ENCODE peak calls at places on chromosomes 12 and 14, in four cellular contexts. D, P, L and Q are unnamed samples. For H3K4me1, the result is how much of the 10 kb centered on the place peaks cover.

GRCh38 chr14:20622816-20623291 is 18.6 kb downstream of the OR6S1 start:
- DNase-seq in D (no peak), P (no peak), L (no peak), Q (peak)

GRCh38 chr14:66563731-66564130 is 55.8 kb downstream of the GPHN start:
- DNase-seq in D (no peak), P (no peak), L (no peak), Q (no peak)

GRCh38 chr14:33657478-33657877 is 293.4 kb downstream of the EGLN3 start:
- DNase-seq in D (no peak), P (no peak), L (no peak), Q (no peak)

GRCh38 chr14:73888460-73888725 is 1.7 kb downstream of the ZNF410 start:
- DNase-seq in D (no peak), P (no peak), L (no peak), Q (no peak)

GRCh38 chr12:23771230-23771949 is 178.1 kb downstream of the SOX5 start:
- DNase-seq in D (no peak), P (peak), L (peak), Q (no peak)

GRCh38 chr12:14257303-14257733 is 108.2 kb upstream of the ATF7IP start:
- DNase-seq in D (no peak), P (no peak), L (no peak), Q (no peak)

GRCh38 chr14:69354383-69355154 is 43.5 kb downstream of the ERH start:
- DNase-seq in D (peak), P (no peak), L (no peak), Q (no peak)

GRCh38 chr14:76929927-76930326 is 98.6 kb downstream of the IRF2BPL start:
- DNase-seq in D (no peak), P (peak), L (peak), Q (no peak)

GRCh38 chr12:630656-631632 is 32.3 kb downstream of the NINJ2 start:
- DNase-seq in D (peak), P (peak), L (peak), Q (peak)

GRCh38 chr12:80864046-80864735 is 73.5 kb downstream of the LIN7A start:
- DNase-seq in D (no peak), P (no peak), L (no peak), Q (no peak)

GRCh38 chr14:31265701-31266398 is 58.3 kb upstream of the HECTD1 start:
- DNase-seq in D (no peak), P (no peak), L (no peak), Q (no peak)

GRCh38 chr12:47980779-47981495 is 17.5 kb downstream of the TMEM106C start:
- DNase-seq in D (no peak), P (no peak), L (no peak), Q (no peak)

GRCh38 chr12:115511971-115512370 is 765.5 kb downstream of the MED13L start:
- DNase-seq in D (no peak), P (no peak), L (no peak), Q (no peak)

GRCh38 chr14:106586098-106586704 is 1059.8 kb downstream of the TMEM121 start:
- DNase-seq in D (no peak), P (no peak), L (no peak), Q (no peak)

GRCh38 chr14:38255673-38256357 is at the start of gene CLEC14A:
- DNase-seq in D (peak), P (peak), L (peak), Q (no peak)

GRCh38 chr14:97644365-97644764 is 847.2 kb downstream of the VRK1 start:
- DNase-seq in D (no peak), P (no peak), L (no peak), Q (no peak)

GRCh38 chr12:84913151-84913550 is 552 bp upstream of the SLC6A15 start:
- DNase-seq in D (no peak), P (no peak), L (no peak), Q (no peak)

GRCh38 chr14:106174206-106174605 is 647.8 kb downstream of the TMEM121 start:
- DNase-seq in D (no peak), P (no peak), L (no peak), Q (peak)

GRCh38 chr12:122227341-122227740 is 1.5 kb upstream of the DIABLO start:
- DNase-seq in D (no peak), P (no peak), L (no peak), Q (peak)

GRCh38 chr12:2183556-2184541 is 131.1 kb downstream of the CACNA1C start:
- DNase-seq in D (no peak), P (no peak), L (no peak), Q (no peak)

GRCh38 chr14:23376477-23377200 is at the start of gene CMTM5:
- DNase-seq in D (peak), P (peak), L (no peak), Q (no peak)

GRCh38 chr12:23139026-23139425 is 514.1 kb downstream of the ETNK1 start:
- DNase-seq in D (no peak), P (no peak), L (no peak), Q (no peak)

GRCh38 chr14:33782923-33783322 is 168.0 kb downstream of the EGLN3 start:
- DNase-seq in D (no peak), P (no peak), L (no peak), Q (no peak)

GRCh38 chr12:106288510-106289195 is 13.9 kb upstream of the TCP11L2 start:
- DNase-seq in D (no peak), P (no peak), L (no peak), Q (no peak)

GRCh38 chr14:100294963-100295330 is 11.3 kb downstream of the SLC25A29 start:
- DNase-seq in D (no peak), P (peak), L (peak), Q (no peak)

GRCh38 chr14:72685456-72685855 is 208.4 kb downstream of the DPF3 start:
- DNase-seq in D (no peak), P (no peak), L (no peak), Q (no peak)

GRCh38 chr12:80156306-80156705 is 57.0 kb downstream of the OTOGL start:
- DNase-seq in D (no peak), P (no peak), L (no peak), Q (no peak)

GRCh38 chr14:57692671-57693070 is 173.2 kb downstream of the SLC35F4 start:
- DNase-seq in D (no peak), P (no peak), L (no peak), Q (no peak)

GRCh38 chr14:67738740-67739504 is 37.2 kb downstream of the RDH12 start:
- DNase-seq in D (peak), P (peak), L (peak), Q (no peak)

GRCh38 chr12:12927211-12928079 is 24.5 kb downstream of the GPRC5D start:
- DNase-seq in D (peak), P (peak), L (peak), Q (peak)

GRCh38 chr12:115337693-115338543 is 653.9 kb upstream of the TBX3 start:
- DNase-seq in D (no peak), P (peak), L (peak), Q (no peak)

GRCh38 chr12:116136340-116136739 is 141.2 kb downstream of the MED13L start:
- DNase-seq in D (no peak), P (no peak), L (no peak), Q (no peak)

GRCh38 chr14:66099931-66100330 is 386.2 kb upstream of the CCDC196 start:
- DNase-seq in D (no peak), P (no peak), L (no peak), Q (no peak)

GRCh38 chr14:69554500-69554899 is 20.2 kb downstream of the CCDC177 start:
- DNase-seq in D (no peak), P (no peak), L (no peak), Q (no peak)

GRCh38 chr12:132410849-132411248 is 79.1 kb upstream of the FBRSL1 start:
- DNase-seq in D (no peak), P (no peak), L (no peak), Q (peak)

GRCh38 chr14:45112886-45113772 is 21.2 kb downstream of the FKBP3 start:
- DNase-seq in D (no peak), P (no peak), L (no peak), Q (no peak)

GRCh38 chr14:38262844-38263243 is 7.0 kb upstream of the CLEC14A start:
- DNase-seq in D (no peak), P (no peak), L (no peak), Q (no peak)

DNA sequence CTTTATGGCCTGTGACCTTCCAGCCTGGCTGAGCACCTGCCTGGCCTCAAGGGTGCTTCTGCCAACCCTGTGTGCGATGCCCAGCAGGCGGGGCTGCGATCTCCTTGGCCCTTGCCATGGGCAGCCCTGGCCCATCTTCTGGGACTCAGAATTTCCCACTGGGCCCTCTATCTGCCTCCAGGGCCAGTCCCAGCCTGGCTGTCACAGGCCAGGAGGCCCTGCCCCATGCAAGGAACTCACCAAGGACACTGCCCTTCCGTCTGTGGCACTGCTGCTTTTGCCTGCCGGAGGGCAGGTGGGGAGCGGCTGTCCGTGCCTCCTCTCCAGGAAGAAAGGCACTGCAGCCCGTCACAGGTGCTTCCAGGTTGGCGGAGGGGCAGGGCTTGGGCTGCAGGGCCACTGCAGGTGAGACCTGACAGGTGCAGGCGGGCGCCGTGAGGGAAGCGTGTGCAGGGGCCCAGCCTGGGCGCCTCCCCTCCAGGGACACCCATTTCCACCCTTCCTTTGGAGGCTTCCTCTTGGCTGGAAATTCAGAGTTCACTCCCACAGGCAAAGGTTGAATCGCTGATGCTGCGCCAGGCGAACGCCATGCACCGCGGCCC is 177.8 kb downstream of the KIF26A start:
- DNase-seq in D (peak), P (no peak), L (no peak), Q (peak)
- TF ChIP-seq POLR2A in D (no peak), P (no peak), L (no peak), Q (no peak)

DNA sequence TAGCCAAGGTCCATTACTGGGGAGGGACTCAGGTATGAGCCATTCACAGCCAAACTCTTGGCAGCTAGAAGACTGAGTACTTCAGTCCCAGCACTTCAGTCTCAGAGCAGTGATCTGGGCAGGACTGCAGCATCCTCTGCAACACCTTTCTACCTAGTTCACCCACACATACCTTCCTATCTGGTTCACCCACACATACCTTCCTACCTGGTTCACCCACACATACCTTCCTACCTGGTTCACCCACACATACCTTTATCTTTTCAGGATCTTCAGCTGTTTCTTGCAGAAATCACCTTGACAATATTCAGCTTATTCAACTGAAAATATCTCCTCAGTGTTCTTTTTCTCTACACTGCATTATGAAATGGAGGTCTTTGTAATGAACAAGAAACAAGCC is 101.3 kb downstream of the SRGAP1 start:
- DNase-seq in D (no peak), P (no peak), L (no peak), Q (no peak)
- H3K4me1 ChIP-seq in D (under half), P (under half), L (under half), Q (under half)

DNA sequence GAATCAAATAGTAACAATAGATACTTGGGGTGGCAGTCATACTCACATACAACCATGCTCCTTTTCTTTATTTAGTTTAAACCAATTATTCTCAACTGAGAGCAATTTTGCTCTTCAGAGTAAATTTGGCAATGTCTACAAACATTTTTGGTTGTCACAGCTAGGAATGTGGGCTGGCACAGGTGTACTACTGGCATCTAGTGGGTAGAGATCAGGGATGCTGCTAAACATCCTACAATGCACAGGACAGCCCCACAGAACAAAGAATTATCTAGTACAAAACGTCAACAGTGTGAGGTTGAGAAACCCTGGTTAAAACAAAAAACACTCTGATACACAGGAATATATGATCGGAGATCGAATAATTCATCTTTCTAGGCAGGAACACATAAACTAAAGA is 186.5 kb downstream of the NELL2 start:
- DNase-seq in D (no peak), P (no peak), L (no peak), Q (no peak)
- TF ChIP-seq CTCF in D (no peak), P (no peak), L (no peak), Q (no peak)

GRCh38 chr14:34873591-34874385 is 1.4 kb downstream of the BAZ1A start:
- DNase-seq in D (peak), P (peak), L (peak), Q (peak)
- TF ChIP-seq POLR2A in D (peak), P (no peak), L (peak), Q (peak)

GRCh38 chr14:104086661-104087461 is 1.4 kb downstream of the ASPG start:
- DNase-seq in D (no peak), P (peak), L (no peak), Q (no peak)

GRCh38 chr14:104087981-104088850 is 2.7 kb downstream of the ASPG start:
- DNase-seq in D (peak), P (no peak), L (no peak), Q (peak)

GRCh38 chr14:104085889-104086201 is 345 bp downstream of the ASPG start:
- DNase-seq in D (no peak), P (no peak), L (no peak), Q (no peak)

GRCh38 chr14:104086210-104086660 is 735 bp downstream of the ASPG start:
- DNase-seq in D (peak), P (no peak), L (no peak), Q (no peak)

DNA sequence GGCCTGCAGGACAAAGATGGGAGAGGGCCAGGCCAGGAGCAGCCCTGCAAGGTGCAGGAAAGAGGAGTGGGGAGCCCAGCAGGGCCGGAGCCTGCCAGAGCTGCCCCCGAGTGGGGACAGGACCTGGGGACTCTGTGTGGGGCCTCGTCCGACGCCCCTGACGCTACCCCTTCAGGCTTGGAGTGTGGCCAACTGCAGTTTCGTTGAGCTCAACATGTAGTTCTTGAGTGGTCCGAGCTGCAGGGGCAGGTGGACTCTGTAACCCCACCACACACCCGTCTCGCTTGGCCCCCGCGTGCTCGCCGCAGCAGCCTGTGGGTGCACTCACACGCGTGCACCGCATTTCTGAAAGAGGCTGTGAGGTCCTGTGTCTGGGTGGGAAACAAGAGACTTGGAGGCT is 2.0 kb downstream of the ASPG start:
- DNase-seq in D (no peak), P (no peak), L (no peak), Q (no peak)
- H3K4me1 ChIP-seq in D (under half), P (under half), L (under half), Q (under half)

GRCh38 chr12:6493580-6494350 is at the start of gene NCAPD2:
- DNase-seq in D (peak), P (peak), L (peak), Q (peak)

GRCh38 chr12:6494968-6495367 is 1.1 kb downstream of the NCAPD2 start:
- DNase-seq in D (no peak), P (no peak), L (no peak), Q (no peak)

GRCh38 chr12:6489449-6489848 is 3.6 kb downstream of the MRPL51 start:
- DNase-seq in D (no peak), P (no peak), L (no peak), Q (no peak)

GRCh38 chr12:6492838-6493579 is at the start of gene MRPL51:
- DNase-seq in D (peak), P (peak), L (peak), Q (peak)

DNA sequence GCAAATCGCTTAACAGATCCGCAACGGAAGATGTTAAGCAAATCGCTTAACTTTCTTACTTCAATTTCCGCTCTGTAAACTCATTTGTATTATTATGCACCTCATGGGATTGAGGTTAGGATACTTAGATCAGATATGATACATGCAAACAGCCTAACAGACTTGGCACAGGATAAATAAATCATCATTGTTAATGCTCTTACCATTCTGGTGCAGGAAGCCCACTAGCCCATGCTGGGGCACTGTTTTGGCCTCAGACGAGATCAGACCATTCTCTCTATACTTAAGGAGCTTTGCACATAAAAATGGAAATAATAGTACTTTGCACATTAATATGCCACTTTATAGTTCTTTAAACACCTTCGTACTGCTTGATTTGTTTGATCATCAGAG is 445 bp downstream of the NCAPD2 start:
- DNase-seq in D (no peak), P (no peak), L (no peak), Q (no peak)
- TF ChIP-seq CTCF in D (no peak), P (no peak), L (no peak), Q (no peak)

GRCh38 chr12:57086951-57087688 is 1.8 kb upstream of the NAB2 start:
- DNase-seq in D (peak), P (peak), L (peak), Q (peak)
- TF ChIP-seq POLR2A in D (no peak), P (no peak), L (peak), Q (peak)

GRCh38 chr12:110549716-110550115 is 33.4 kb downstream of the PPTC7 start:
- DNase-seq in D (no peak), P (no peak), L (no peak), Q (no peak)
- H3K4me1 ChIP-seq in D (under half), P (under half), L (half or more), Q (under half)

GRCh38 chr14:35826218-35826951 is at the start of gene BRMS1L:
- DNase-seq in D (peak), P (peak), L (peak), Q (peak)
- TF ChIP-seq CTCF in D (peak), P (no peak), L (no peak), Q (no peak)

DNA sequence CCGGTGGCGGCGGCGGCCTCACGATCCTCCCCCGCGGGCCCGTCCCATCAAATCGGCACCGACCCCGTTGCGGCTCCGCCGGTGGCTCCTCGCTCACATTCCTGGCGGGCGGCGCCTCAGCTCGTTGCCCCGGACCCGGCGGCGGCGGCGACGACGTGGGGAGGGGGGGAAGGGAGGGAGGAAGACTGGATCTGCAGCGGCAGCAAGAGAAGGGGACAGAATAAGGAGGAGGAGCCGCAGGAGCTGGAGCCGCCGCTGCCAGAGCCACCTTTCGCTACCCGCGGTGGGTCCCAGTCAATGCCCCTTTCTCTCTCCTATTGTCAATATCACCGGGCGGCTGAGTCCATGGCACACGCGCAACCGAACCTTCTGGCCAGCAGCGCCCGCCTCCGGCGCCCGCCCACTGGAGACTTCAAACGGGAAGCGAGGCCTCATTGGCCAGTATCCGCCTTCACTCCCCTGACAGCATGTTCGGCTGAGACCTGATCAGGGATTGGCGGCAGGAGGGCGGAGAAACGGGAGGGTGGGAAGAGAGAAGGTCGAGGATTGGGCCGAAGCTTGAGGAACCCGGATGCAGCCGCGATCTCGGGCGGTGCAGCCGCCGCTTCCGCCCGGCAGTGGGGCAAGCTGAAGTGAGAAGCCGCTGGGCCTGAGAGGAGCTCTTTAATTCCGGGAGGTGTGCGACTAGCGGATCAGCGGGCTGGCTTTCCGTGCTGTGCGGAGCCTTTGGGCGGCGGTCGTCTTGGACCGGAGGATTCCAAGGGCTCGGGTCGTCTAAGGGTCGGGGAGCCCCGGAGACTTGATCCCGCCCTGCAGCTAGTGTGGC is at the start of gene PPP2R5E:
- DNase-seq in D (peak), P (peak), L (peak), Q (peak)
- TF ChIP-seq POLR2A in D (peak), P (no peak), L (peak), Q (peak)